ENCODE peak calls at places on chromosomes 16 and 17, in eight cellular contexts. A, J, B, Y, N, T, W and H are unnamed samples.

GRCh38 chr16:79400462-79401149 is 199.9 kb downstream of the MAF start:
- DNase-seq in A (no peak), J (no peak), B (no peak), Y (no peak), N (no peak), T (no peak), W (no peak), H (no peak)

GRCh38 chr16:53985865-53986264 is 281.9 kb downstream of the FTO start:
- DNase-seq in A (no peak), J (no peak), B (no peak), Y (no peak), N (no peak), T (no peak), W (no peak), H (no peak)

GRCh38 chr17:70084476-70084875 is 9.5 kb downstream of the KCNJ16 start:
- DNase-seq in A (no peak), J (no peak), B (no peak), Y (no peak), N (no peak), T (no peak), W (no peak), H (no peak)

GRCh38 chr16:19210968-19211367 is 42.9 kb downstream of the SYT17 start:
- DNase-seq in A (no peak), J (no peak), B (no peak), Y (peak), N (no peak), T (no peak), W (peak), H (no peak)

GRCh38 chr16:24853169-24853824 is 7.5 kb downstream of the SLC5A11 start:
- DNase-seq in A (no peak), J (no peak), B (no peak), Y (no peak), N (peak), T (no peak), W (no peak), H (no peak)

GRCh38 chr17:7060165-7060890 is 16.4 kb upstream of the SLC16A11 start:
- DNase-seq in A (no peak), J (peak), B (peak), Y (no peak), N (peak), T (no peak), W (no peak), H (no peak)

GRCh38 chr16:21336231-21336630 is 58.1 kb upstream of the CRYM start:
- DNase-seq in A (no peak), J (no peak), B (no peak), Y (no peak), N (peak), T (no peak), W (no peak), H (no peak)

GRCh38 chr17:42791948-42792347 is 6.6 kb downstream of the COA3 start:
- DNase-seq in A (no peak), J (no peak), B (no peak), Y (no peak), N (no peak), T (no peak), W (no peak), H (no peak)

GRCh38 chr17:82003411-82004381 is 19.0 kb downstream of the CENPX start:
- DNase-seq in A (peak), J (peak), B (peak), Y (no peak), N (peak), T (peak), W (no peak), H (no peak)

GRCh38 chr16:67349172-67349571 is 22.6 kb downstream of the LRRC36 start:
- DNase-seq in A (peak), J (no peak), B (peak), Y (no peak), N (peak), T (no peak), W (peak), H (no peak)

GRCh38 chr16:56871172-56871593 is 6.2 kb downstream of the SLC12A3 start:
- DNase-seq in A (peak), J (no peak), B (peak), Y (peak), N (peak), T (no peak), W (no peak), H (no peak)

GRCh38 chr17:75822119-75822799 is 21.9 kb downstream of the UNC13D start:
- DNase-seq in A (no peak), J (no peak), B (no peak), Y (peak), N (no peak), T (no peak), W (peak), H (no peak)

GRCh38 chr16:31071861-31072260 is 2.2 kb downstream of the ZNF668 start:
- DNase-seq in A (peak), J (no peak), B (peak), Y (no peak), N (peak), T (no peak), W (no peak), H (no peak)

GRCh38 chr16:17780181-17780580 is 309.4 kb upstream of the XYLT1 start:
- DNase-seq in A (no peak), J (no peak), B (no peak), Y (no peak), N (peak), T (no peak), W (no peak), H (no peak)

GRCh38 chr17:38693700-38694329 is 11.3 kb upstream of the MLLT6 start:
- DNase-seq in A (peak), J (no peak), B (peak), Y (no peak), N (peak), T (no peak), W (no peak), H (no peak)
- TF ChIP-seq CTCF in A (peak), J (no peak), B (no peak), Y (no peak), N (no peak), T (no peak), W (no peak), H (no peak)

GRCh38 chr16:73172621-73173312 is 124.8 kb upstream of the ZFHX3 start:
- DNase-seq in A (peak), J (peak), B (peak), Y (no peak), N (peak), T (no peak), W (no peak), H (peak)
- TF ChIP-seq CTCF in A (peak), J (peak), B (peak), Y (no peak), N (peak), T (peak), W (no peak), H (peak)

GRCh38 chr17:69069289-69069688 is 8.6 kb upstream of the ABCA9 start:
- DNase-seq in A (peak), J (no peak), B (no peak), Y (no peak), N (peak), T (no peak), W (no peak), H (no peak)

GRCh38 chr17:69065113-69065512 is 4.4 kb upstream of the ABCA9 start:
- DNase-seq in A (no peak), J (no peak), B (no peak), Y (no peak), N (no peak), T (no peak), W (no peak), H (no peak)

GRCh38 chr17:69064476-69064875 is 3.7 kb upstream of the ABCA9 start:
- DNase-seq in A (no peak), J (no peak), B (no peak), Y (no peak), N (no peak), T (no peak), W (no peak), H (no peak)

GRCh38 chr17:69066482-69066881 is 5.8 kb upstream of the ABCA9 start:
- DNase-seq in A (no peak), J (no peak), B (no peak), Y (no peak), N (no peak), T (no peak), W (no peak), H (no peak)

GRCh38 chr17:69067274-69068047 is 6.7 kb upstream of the ABCA9 start:
- DNase-seq in A (no peak), J (no peak), B (no peak), Y (no peak), N (no peak), T (no peak), W (peak), H (no peak)
- TF ChIP-seq CTCF in A (no peak), J (no peak), B (peak), Y (no peak), N (peak), T (no peak), W (peak), H (peak)

DNA sequence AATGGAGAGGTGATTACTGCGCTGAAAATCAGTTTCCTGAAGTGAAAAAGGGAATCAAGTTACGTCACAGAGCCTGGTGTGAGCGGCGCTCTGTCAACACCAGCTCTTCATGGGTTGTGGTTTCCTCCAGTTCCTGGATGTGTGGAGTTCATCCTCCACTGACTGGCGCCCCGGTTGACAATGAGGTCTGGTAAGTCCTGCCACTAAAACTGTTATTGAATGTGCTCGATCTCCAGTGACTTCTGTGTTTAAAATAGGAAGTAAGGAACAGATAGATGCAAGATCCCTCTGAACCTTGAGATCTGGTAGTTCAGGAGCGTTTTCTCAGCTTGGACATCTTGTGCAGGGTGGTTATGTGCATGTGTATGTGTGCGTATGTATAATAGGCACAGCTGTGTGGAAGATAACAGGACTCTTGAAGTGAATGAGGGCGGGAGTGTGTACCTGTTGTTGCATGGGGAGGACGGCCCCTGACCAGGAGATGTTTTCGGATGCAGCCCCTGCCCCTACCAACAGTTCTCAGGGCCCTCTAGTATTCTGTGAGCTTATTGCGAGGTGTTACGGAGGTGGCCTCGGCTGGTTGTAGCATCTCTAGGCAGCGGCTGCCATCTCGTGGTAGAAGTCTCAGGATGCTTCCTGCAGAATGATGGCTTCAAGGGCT is 22.0 kb upstream of the GOT2 start:
- DNase-seq in A (peak), J (peak), B (peak), Y (peak), N (peak), T (no peak), W (peak), H (no peak)
- TF ChIP-seq CTCF in A (peak), J (peak), B (peak), Y (peak), N (peak), T (peak), W (peak), H (peak)

GRCh38 chr17:44922136-44922535 is 6.8 kb upstream of the GFAP start:
- DNase-seq in A (no peak), J (no peak), B (no peak), Y (no peak), N (no peak), T (no peak), W (no peak), H (no peak)

GRCh38 chr17:44919885-44920564 is 4.7 kb upstream of the GFAP start:
- DNase-seq in A (peak), J (peak), B (peak), Y (peak), N (peak), T (peak), W (peak), H (no peak)

GRCh38 chr17:44920565-44920940 is 5.3 kb upstream of the GFAP start:
- DNase-seq in A (no peak), J (no peak), B (no peak), Y (peak), N (no peak), T (no peak), W (peak), H (no peak)

GRCh38 chr17:44922746-44923470 is 7.6 kb upstream of the GFAP start:
- DNase-seq in A (no peak), J (no peak), B (no peak), Y (no peak), N (no peak), T (no peak), W (no peak), H (no peak)

GRCh38 chr17:44921122-44921882 is 6.0 kb upstream of the GFAP start:
- DNase-seq in A (no peak), J (no peak), B (peak), Y (no peak), N (peak), T (no peak), W (no peak), H (no peak)
- TF ChIP-seq CTCF in A (peak), J (no peak), B (no peak), Y (no peak), N (no peak), T (no peak), W (no peak), H (no peak)

DNA sequence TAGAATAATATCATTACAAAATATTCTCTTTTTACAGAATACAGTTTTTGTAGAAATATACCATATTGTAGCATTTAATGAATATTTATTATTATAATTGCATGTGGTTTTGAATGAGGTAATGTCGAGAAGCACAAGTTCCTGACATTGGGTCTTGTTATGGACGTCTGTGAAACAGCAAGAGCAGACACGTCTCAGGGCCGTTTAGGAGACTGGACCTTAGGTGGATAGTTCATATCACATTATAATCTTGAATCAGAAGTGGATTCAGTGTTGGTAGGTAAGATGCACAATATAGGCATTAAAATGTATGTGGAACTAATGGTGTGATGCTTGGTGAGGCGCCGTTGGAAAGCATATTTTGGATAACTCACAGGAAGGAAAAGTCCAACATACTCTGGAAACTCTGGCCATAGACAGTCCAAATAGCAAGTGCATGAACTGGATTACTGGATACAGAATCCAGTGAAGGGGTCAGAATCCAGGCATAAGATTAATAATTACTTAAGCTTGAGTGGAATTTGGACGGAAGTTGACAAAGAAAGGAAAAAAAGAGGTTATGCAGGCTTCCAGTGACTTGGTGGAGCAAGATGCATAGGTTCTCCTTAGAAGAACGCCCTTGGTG is 17.2 kb downstream of the ABCA8 start:
- DNase-seq in A (no peak), J (no peak), B (no peak), Y (no peak), N (no peak), T (no peak), W (no peak), H (no peak)
- TF ChIP-seq CTCF in A (no peak), J (no peak), B (no peak), Y (no peak), N (no peak), T (no peak), W (no peak), H (no peak)

DNA sequence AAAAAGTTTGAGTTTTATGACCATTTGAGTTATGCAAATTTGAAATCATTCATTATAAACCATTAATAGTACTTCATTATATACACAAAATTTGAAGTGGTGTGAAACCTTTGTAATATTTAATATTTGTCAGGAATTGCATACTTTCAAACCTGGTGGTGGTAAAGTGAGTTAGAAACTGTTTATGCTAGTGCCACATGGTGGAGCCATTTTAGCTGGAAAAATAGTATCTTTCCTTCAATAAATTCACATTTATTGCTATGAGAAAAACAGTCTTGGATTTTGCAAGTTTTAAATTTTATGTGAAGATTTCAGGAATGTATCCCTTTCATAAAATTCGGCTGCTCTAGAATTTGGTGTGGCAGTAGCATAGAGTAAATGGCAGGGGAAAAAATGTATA is 7.3 kb upstream of the BLMH start:
- DNase-seq in A (no peak), J (no peak), B (peak), Y (no peak), N (peak), T (no peak), W (peak), H (no peak)
- TF ChIP-seq CTCF in A (peak), J (peak), B (peak), Y (no peak), N (peak), T (no peak), W (peak), H (peak)

DNA sequence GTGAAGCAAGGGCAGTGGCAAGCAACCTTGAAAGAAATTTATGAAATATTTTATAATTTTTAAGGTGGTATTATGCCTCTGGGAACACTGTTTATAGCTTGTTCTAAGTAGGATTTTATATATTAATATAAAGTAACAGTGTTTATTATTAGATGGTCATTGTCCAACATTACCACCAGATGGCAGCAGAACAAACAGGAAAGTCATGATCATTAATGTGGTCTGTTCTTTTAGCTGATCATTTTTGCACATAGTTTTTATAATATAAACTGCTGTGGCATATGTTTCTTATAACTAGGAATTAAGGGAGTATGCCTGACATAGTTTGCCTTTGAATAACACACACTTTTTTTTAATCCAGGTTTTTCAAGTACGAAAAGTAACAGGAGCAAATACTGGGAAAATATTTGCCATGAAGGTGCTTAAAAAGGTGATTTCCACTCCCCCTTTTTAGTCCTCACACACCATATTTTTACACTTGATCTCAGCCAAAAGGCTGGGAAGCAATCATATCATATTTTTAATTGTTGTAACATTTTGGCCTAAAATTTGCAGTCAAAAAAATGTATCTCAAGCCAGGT is 21.4 kb downstream of the RPS6KB1 start:
- DNase-seq in A (peak), J (peak), B (peak), Y (peak), N (peak), T (no peak), W (peak), H (no peak)
- TF ChIP-seq CTCF in A (peak), J (peak), B (peak), Y (peak), N (peak), T (peak), W (peak), H (peak)

DNA sequence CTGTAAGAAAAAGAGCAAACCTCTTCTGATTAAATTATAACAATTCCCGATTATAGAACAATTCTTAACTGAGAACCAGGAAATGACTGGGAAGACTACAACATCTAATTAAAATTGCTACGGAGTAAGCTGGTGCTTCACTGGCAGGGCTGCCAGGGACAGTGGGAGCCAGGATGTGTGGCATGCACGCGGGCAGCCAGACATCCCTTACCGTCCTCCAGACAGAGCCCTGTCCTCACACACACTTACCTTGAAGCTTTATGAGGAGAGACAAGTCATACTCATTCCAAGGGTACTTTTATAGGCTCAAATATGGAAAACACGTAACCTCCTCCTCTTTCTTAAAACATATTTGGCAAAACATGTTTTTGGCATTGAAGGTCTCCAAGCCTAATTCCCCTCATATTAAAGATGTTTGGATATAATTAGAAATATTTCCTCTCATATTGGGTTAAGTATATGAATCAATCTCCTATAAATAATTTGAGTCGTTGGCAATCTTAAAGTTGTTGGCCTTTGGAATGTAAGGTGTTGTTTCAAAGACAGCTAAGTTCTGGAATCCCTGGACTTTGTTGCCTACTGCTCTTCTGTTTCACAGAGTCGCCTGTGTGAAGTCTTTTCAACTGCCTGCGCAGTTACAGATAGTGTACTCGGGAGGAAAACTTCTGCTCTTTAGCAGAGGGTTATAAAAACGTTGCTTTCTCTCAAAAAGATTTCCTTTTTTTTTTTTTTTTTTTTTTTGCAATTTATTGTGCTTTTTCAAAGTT is at the start of gene MYH1:
- DNase-seq in A (no peak), J (no peak), B (no peak), Y (no peak), N (no peak), T (no peak), W (no peak), H (no peak)
- TF ChIP-seq CTCF in A (no peak), J (no peak), B (no peak), Y (no peak), N (no peak), T (no peak), W (no peak), H (no peak)